ENCODE peak calls at places on chromosome 3, in four cellular contexts. V is GM12878, Z is HepG2, M is K562. F is an unnamed sample.
A peak's percentile ranks its signal among the peaks of the same experiment; 100 is the strongest.

GRCh38 chr3:69292959-69293574 is 92.8 kb downstream of the FRMD4B start:
- DNase-seq in Z (no peak), M (no peak), V (no peak), F (no peak)

GRCh38 chr3:70273492-70273891 is 38.9 kb downstream of the MDFIC2 start:
- DNase-seq in V (no peak), M (no peak), Z (no peak), F (no peak)

GRCh38 chr3:4825572-4826236 is 153.5 kb upstream of the BHLHE40 start:
- DNase-seq in Z (peak; percentile 17), M (peak; percentile 67), V (no peak), F (no peak)

GRCh38 chr3:99662838-99663570 is 24.6 kb downstream of the COL8A1 start:
- DNase-seq in M (no peak), V (no peak), Z (no peak), F (no peak)

GRCh38 chr3:171700653-171701052 is 109.6 kb downstream of the PLD1 start:
- DNase-seq in V (no peak), Z (no peak), M (no peak), F (no peak)

GRCh38 chr3:85254738-85255137 is 295.9 kb downstream of the CADM2 start:
- DNase-seq in V (no peak), Z (no peak), M (no peak), F (no peak)

GRCh38 chr3:45480218-45480617 is 91.8 kb downstream of the LARS2 start:
- DNase-seq in V (no peak), M (no peak), Z (peak; percentile 78), F (no peak)

GRCh38 chr3:13896473-13897154 is 16.7 kb upstream of the WNT7A start:
- DNase-seq in M (peak; percentile 72), V (peak; percentile 16), Z (peak; percentile 70), F (peak; percentile 62)

GRCh38 chr3:186216903-186217819 is 108.3 kb upstream of the ETV5 start:
- DNase-seq in V (no peak), M (no peak), Z (no peak), F (no peak)

GRCh38 chr3:127652246-127652995 is 20.3 kb upstream of the ABTB1 start:
- DNase-seq in M (peak; percentile 54), V (no peak), Z (peak; percentile 37), F (peak; percentile 82)

GRCh38 chr3:66985336-66985920 is 12.7 kb upstream of the KBTBD8 start:
- DNase-seq in Z (no peak), M (no peak), V (no peak), F (no peak)

GRCh38 chr3:109973733-109974132 is 636.4 kb upstream of the DPPA4 start:
- DNase-seq in V (no peak), M (no peak), Z (no peak), F (no peak)

GRCh38 chr3:119497824-119498187 is 541 bp upstream of the TIMMDC1 start:
- DNase-seq in M (no peak), Z (peak; percentile 20), V (no peak), F (peak; percentile 15)

GRCh38 chr3:195839260-195840010 is 27.7 kb upstream of the MUC4 start:
- DNase-seq in Z (no peak), M (no peak), V (no peak), F (no peak)

GRCh38 chr3:146274833-146275232 is 23.9 kb upstream of the PLSCR4 start:
- DNase-seq in V (no peak), Z (no peak), M (no peak), F (no peak)

GRCh38 chr3:45064512-45065372 is 38.6 kb downstream of the CLEC3B start:
- DNase-seq in Z (no peak), M (peak; percentile 58), V (no peak), F (no peak)

GRCh38 chr3:63914312-63914711 is 2.1 kb upstream of the SCAANT1 start:
- DNase-seq in Z (no peak), V (no peak), M (no peak), F (no peak)

GRCh38 chr3:118089563-118089962 is 945.1 kb downstream of the IGSF11 start:
- DNase-seq in M (no peak), Z (no peak), V (no peak), F (no peak)

GRCh38 chr3:186960327-186960726 is 30.0 kb downstream of the ST6GAL1 start:
- DNase-seq in Z (no peak), M (no peak), V (no peak), F (no peak)

GRCh38 chr3:148532326-148532725 is 165.4 kb upstream of the AGTR1 start:
- DNase-seq in Z (no peak), M (no peak), V (no peak), F (no peak)

GRCh38 chr3:183438749-183439148 is 10.3 kb upstream of the MCF2L2 start:
- DNase-seq in Z (no peak), M (no peak), V (no peak), F (no peak)

GRCh38 chr3:104206925-104207324 is 1159.8 kb upstream of the ALCAM start:
- DNase-seq in V (no peak), Z (peak; percentile 38), M (no peak), F (no peak)

GRCh38 chr3:66392512-66392911 is 108.3 kb downstream of the LRIG1 start:
- DNase-seq in M (no peak), V (no peak), Z (no peak), F (no peak)

GRCh38 chr3:114896978-114897377 is 250.1 kb downstream of the ZBTB20 start:
- DNase-seq in M (no peak), V (no peak), Z (no peak), F (no peak)

GRCh38 chr3:142027713-142028112 is 121.6 kb downstream of the TFDP2 start:
- DNase-seq in Z (no peak), V (no peak), M (no peak), F (peak; percentile 10)

GRCh38 chr3:44883999-44884431 is 9.6 kb downstream of the TGM4 start:
- DNase-seq in M (no peak), Z (no peak), V (no peak), F (no peak)

GRCh38 chr3:126500016-126500415 is 17.6 kb downstream of the UROC1 start:
- DNase-seq in Z (no peak), V (no peak), M (no peak), F (no peak)

GRCh38 chr3:74079961-74080562 is 455.3 kb upstream of the PDZRN3 start:
- DNase-seq in Z (no peak), V (no peak), M (no peak), F (no peak)

GRCh38 chr3:175564335-175564734 is 705.2 kb downstream of the NAALADL2 start:
- DNase-seq in V (no peak), Z (no peak), M (no peak), F (no peak)

GRCh38 chr3:30607032-30607833 is 832 bp downstream of the TGFBR2 start:
- DNase-seq in V (no peak), Z (no peak), M (no peak), F (peak; percentile 45)

GRCh38 chr3:185024966-185025365 is 127.9 kb downstream of the C3orf70 start:
- DNase-seq in Z (no peak), M (no peak), V (no peak), F (no peak)

GRCh38 chr3:130644600-130645232 is 101.9 kb downstream of the PIK3R4 start:
- DNase-seq in V (no peak), M (no peak), Z (no peak), F (no peak)
- TF ChIP-seq BHLHE40 in V (no peak), M (no peak), Z (no peak), F (no peak)

GRCh38 chr3:188305220-188305619 is 151.3 kb downstream of the LPP start:
- DNase-seq in M (no peak), Z (peak; percentile 50), V (no peak), F (no peak)
- TF ChIP-seq SP1 in M (no peak), Z (no peak), V (no peak), F (no peak)

GRCh38 chr3:149879872-149880271 is 66.9 kb downstream of the RNF13 start:
- DNase-seq in M (peak; percentile 9), Z (peak; percentile 24), V (no peak), F (peak; percentile 33)
- TF ChIP-seq BHLHE40 in M (no peak), Z (no peak), V (no peak), F (no peak)

GRCh38 chr3:143686638-143687197 is 161.6 kb downstream of the SLC9A9 start:
- DNase-seq in Z (no peak), M (no peak), V (no peak), F (no peak)

GRCh38 chr3:143685483-143685882 is 162.8 kb downstream of the SLC9A9 start:
- DNase-seq in M (no peak), Z (no peak), V (no peak), F (no peak)
- TF ChIP-seq SP1 in M (no peak), Z (no peak), V (no peak), F (no peak)

DNA sequence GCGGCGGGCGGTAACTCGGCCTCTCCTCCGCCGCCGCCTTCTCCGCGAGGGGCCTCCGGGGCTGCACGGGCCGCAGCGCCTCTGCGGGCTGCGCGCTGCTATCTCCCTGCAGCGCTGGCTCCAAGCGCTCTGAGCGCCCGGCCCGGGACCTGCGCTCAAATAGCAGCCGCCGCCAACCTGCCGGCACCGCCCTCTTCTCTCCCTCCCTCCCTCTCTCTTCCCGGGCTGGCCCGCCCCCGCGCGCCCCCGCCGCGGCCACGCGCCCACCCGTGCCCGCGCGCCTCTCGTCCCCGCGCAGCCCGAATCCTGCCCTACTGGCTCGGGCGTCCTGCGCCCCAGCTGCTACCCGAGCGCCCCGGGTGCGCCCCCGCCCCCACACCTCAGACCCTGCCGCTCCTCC is at the start of gene CACNA2D2:
- DNase-seq in V (no peak), M (peak; percentile 84), Z (no peak), F (peak; percentile 83)
- TF ChIP-seq BHLHE40 in V (no peak), M (no peak), Z (no peak), F (no peak)

DNA sequence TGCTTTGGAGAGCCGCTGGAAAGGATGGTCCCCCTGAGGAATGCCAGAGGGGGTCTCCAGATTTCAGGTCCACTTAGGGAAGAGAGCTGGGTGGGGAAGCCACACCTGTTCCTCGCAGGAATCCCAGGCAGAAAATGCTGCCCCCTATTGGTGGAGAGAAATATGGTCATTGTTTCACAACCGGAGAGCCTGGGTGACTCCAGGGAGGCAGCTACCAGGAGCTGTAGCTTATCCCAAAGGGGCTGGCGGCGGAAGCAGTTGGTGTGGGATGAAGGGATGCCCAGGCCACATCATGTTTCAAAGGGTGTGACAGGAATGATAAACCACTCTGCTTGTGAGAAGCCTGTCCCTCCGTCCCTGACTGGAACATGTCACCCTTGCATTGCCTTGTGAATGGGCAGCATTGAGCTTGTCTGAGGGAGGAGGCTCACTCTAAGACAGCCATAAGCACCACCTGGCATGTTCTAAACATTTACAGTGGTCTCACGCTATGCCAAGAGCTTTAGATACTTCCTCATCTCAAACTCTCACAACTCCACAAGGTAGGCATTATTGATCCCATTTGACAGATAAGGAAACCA is 34.5 kb downstream of the POMGNT2 start:
- DNase-seq in Z (peak; percentile 23), M (peak; percentile 72), V (no peak), F (peak; percentile 54)
- TF ChIP-seq SP1 in Z (no peak), M (no peak), V (no peak), F (no peak)

DNA sequence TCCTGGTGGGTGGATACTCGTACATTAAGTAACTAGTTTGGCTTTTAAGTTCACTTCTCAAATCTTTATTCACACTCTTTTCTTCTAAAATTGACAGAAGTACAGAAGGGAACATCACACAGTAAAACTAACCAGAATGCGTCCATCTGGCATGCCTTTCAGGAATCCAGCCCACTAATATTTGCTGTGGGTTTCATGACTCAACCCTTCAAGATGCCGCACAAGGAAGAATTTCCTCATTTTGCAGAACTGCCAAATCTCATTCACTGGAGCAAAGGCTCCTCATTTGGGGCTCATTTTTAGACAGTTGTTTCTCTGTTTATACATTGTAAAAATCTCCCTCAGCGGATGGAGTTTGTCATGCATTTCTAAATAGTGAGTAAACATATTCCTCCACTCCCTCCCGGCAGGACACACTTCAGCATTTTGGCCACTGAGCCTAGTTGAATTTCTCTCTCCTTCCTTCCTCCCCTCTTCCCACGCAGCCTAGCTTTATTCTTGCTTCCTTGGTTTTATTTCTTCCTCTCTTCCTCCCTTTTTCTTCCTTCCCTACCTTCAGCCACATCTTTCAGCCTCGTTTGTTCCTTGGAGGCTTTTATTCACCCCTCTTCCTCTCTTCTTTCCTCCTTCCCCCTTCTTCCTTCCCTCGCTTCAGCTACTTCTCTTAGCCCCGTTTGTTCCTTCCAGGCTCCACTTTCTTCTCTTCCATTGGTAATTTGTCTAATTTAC is 419.3 kb upstream of the NAALADL2 start:
- DNase-seq in Z (peak; percentile 5), V (no peak), M (no peak), F (no peak)
- TF ChIP-seq BHLHE40 in Z (no peak), V (no peak), M (no peak), F (no peak)

F was measured in HEK293T.